ENCODE peak calls at places on chromosomes 5 and 9, in ten cellular contexts. One of them, this sample, is unnamed.

GRCh38 chr5:94360382-94360781 is 258.0 kb downstream of the KIAA0825 start:
- DNase-seq in Kasumi-1: no peak
- DNase-seq in kidney tubule cell: no peak
- DNase-seq in MCF 10A: no peak
- DNase-seq in memory B cell: no peak
- DNase-seq in stimulated activated CD8-positive, alpha-beta memory T cell treated with anti-CD3 and anti-CD28 coated beads, Interleukin-12 subunit alpha, Interleukin-12 subunit beta, amount 100 ng/mL, for 1 hour: no peak
- DNase-seq in HEK293T: no peak
- DNase-seq in stimulated activated CD4-positive, alpha-beta T cell treated with anti-CD3 and anti-CD28 coated beads, Interleukin-1b, Interleukin-23, amount 100 ng/mL, for 1 hour: no peak
- DNase-seq in hepatic stellate cell: no peak
- DNase-seq in iPS-NIHi11: no peak
- DNase-seq in this sample: no peak

GRCh38 chr9:27771803-27772545 is 198.7 kb upstream of the C9orf72 start:
- DNase-seq in Kasumi-1: no peak
- DNase-seq in kidney tubule cell: peak; percentile 62
- DNase-seq in MCF 10A: peak; percentile 63
- DNase-seq in memory B cell: no peak
- DNase-seq in stimulated activated CD8-positive, alpha-beta memory T cell treated with anti-CD3 and anti-CD28 coated beads, Interleukin-12 subunit alpha, Interleukin-12 subunit beta, amount 100 ng/mL, for 1 hour: no peak
- DNase-seq in HEK293T: no peak
- DNase-seq in stimulated activated CD4-positive, alpha-beta T cell treated with anti-CD3 and anti-CD28 coated beads, Interleukin-1b, Interleukin-23, amount 100 ng/mL, for 1 hour: no peak
- DNase-seq in hepatic stellate cell: no peak
- DNase-seq in iPS-NIHi11: peak; percentile 53
- DNase-seq in this sample: no peak

GRCh38 chr5:109983135-109983534 is 293.4 kb downstream of the MAN2A1 start:
- DNase-seq in Kasumi-1: no peak
- DNase-seq in kidney tubule cell: no peak
- DNase-seq in MCF 10A: no peak
- DNase-seq in memory B cell: no peak
- DNase-seq in stimulated activated CD8-positive, alpha-beta memory T cell treated with anti-CD3 and anti-CD28 coated beads, Interleukin-12 subunit alpha, Interleukin-12 subunit beta, amount 100 ng/mL, for 1 hour: no peak
- DNase-seq in HEK293T: no peak
- DNase-seq in stimulated activated CD4-positive, alpha-beta T cell treated with anti-CD3 and anti-CD28 coated beads, Interleukin-1b, Interleukin-23, amount 100 ng/mL, for 1 hour: no peak
- DNase-seq in hepatic stellate cell: no peak
- DNase-seq in iPS-NIHi11: no peak
- DNase-seq in this sample: no peak

GRCh38 chr5:75361310-75361709 is 24.3 kb downstream of the HMGCR start:
- DNase-seq in Kasumi-1: no peak
- DNase-seq in kidney tubule cell: no peak
- DNase-seq in MCF 10A: no peak
- DNase-seq in memory B cell: no peak
- DNase-seq in stimulated activated CD8-positive, alpha-beta memory T cell treated with anti-CD3 and anti-CD28 coated beads, Interleukin-12 subunit alpha, Interleukin-12 subunit beta, amount 100 ng/mL, for 1 hour: no peak
- DNase-seq in HEK293T: no peak
- DNase-seq in stimulated activated CD4-positive, alpha-beta T cell treated with anti-CD3 and anti-CD28 coated beads, Interleukin-1b, Interleukin-23, amount 100 ng/mL, for 1 hour: no peak
- DNase-seq in hepatic stellate cell: no peak
- DNase-seq in iPS-NIHi11: no peak
- DNase-seq in this sample: no peak

GRCh38 chr5:136269978-136270377 is 77.0 kb upstream of the SMIM32 start:
- DNase-seq in Kasumi-1: no peak
- DNase-seq in kidney tubule cell: no peak
- DNase-seq in MCF 10A: no peak
- DNase-seq in memory B cell: no peak
- DNase-seq in stimulated activated CD8-positive, alpha-beta memory T cell treated with anti-CD3 and anti-CD28 coated beads, Interleukin-12 subunit alpha, Interleukin-12 subunit beta, amount 100 ng/mL, for 1 hour: no peak
- DNase-seq in HEK293T: no peak
- DNase-seq in stimulated activated CD4-positive, alpha-beta T cell treated with anti-CD3 and anti-CD28 coated beads, Interleukin-1b, Interleukin-23, amount 100 ng/mL, for 1 hour: no peak
- DNase-seq in hepatic stellate cell: no peak
- DNase-seq in iPS-NIHi11: no peak
- DNase-seq in this sample: no peak

GRCh38 chr5:154858972-154859950 is 834 bp downstream of the CNOT8 start:
- DNase-seq in Kasumi-1: peak; percentile 77
- DNase-seq in kidney tubule cell: peak; percentile 44
- DNase-seq in MCF 10A: peak; percentile 33
- DNase-seq in memory B cell: peak; percentile 17
- DNase-seq in stimulated activated CD8-positive, alpha-beta memory T cell treated with anti-CD3 and anti-CD28 coated beads, Interleukin-12 subunit alpha, Interleukin-12 subunit beta, amount 100 ng/mL, for 1 hour: no peak
- DNase-seq in HEK293T: no peak
- DNase-seq in stimulated activated CD4-positive, alpha-beta T cell treated with anti-CD3 and anti-CD28 coated beads, Interleukin-1b, Interleukin-23, amount 100 ng/mL, for 1 hour: no peak
- DNase-seq in hepatic stellate cell: no peak
- DNase-seq in iPS-NIHi11: no peak
- DNase-seq in this sample: peak; percentile 16

GRCh38 chr9:88747768-88748167 is 212.8 kb downstream of the NXNL2 start:
- DNase-seq in Kasumi-1: peak; percentile 78
- DNase-seq in kidney tubule cell: peak; percentile 59
- DNase-seq in MCF 10A: peak; percentile 90
- DNase-seq in memory B cell: no peak
- DNase-seq in stimulated activated CD8-positive, alpha-beta memory T cell treated with anti-CD3 and anti-CD28 coated beads, Interleukin-12 subunit alpha, Interleukin-12 subunit beta, amount 100 ng/mL, for 1 hour: no peak
- DNase-seq in HEK293T: peak; percentile 33
- DNase-seq in stimulated activated CD4-positive, alpha-beta T cell treated with anti-CD3 and anti-CD28 coated beads, Interleukin-1b, Interleukin-23, amount 100 ng/mL, for 1 hour: no peak
- DNase-seq in hepatic stellate cell: peak; percentile 72
- DNase-seq in iPS-NIHi11: peak; percentile 47
- DNase-seq in this sample: no peak

GRCh38 chr9:76667521-76667957 is 96.7 kb upstream of the PCA3 start:
- DNase-seq in Kasumi-1: no peak
- DNase-seq in kidney tubule cell: peak; percentile 84
- DNase-seq in MCF 10A: no peak
- DNase-seq in memory B cell: no peak
- DNase-seq in stimulated activated CD8-positive, alpha-beta memory T cell treated with anti-CD3 and anti-CD28 coated beads, Interleukin-12 subunit alpha, Interleukin-12 subunit beta, amount 100 ng/mL, for 1 hour: no peak
- DNase-seq in HEK293T: no peak
- DNase-seq in stimulated activated CD4-positive, alpha-beta T cell treated with anti-CD3 and anti-CD28 coated beads, Interleukin-1b, Interleukin-23, amount 100 ng/mL, for 1 hour: no peak
- DNase-seq in hepatic stellate cell: peak; percentile 19
- DNase-seq in iPS-NIHi11: no peak
- DNase-seq in this sample: no peak

GRCh38 chr5:37838933-37839341 is 904 bp downstream of the GDNF start:
- DNase-seq in Kasumi-1: no peak
- DNase-seq in kidney tubule cell: no peak
- DNase-seq in MCF 10A: no peak
- DNase-seq in memory B cell: no peak
- DNase-seq in stimulated activated CD8-positive, alpha-beta memory T cell treated with anti-CD3 and anti-CD28 coated beads, Interleukin-12 subunit alpha, Interleukin-12 subunit beta, amount 100 ng/mL, for 1 hour: no peak
- DNase-seq in HEK293T: no peak
- DNase-seq in stimulated activated CD4-positive, alpha-beta T cell treated with anti-CD3 and anti-CD28 coated beads, Interleukin-1b, Interleukin-23, amount 100 ng/mL, for 1 hour: no peak
- DNase-seq in hepatic stellate cell: no peak
- DNase-seq in iPS-NIHi11: no peak
- DNase-seq in this sample: no peak

GRCh38 chr5:36482812-36483211 is 123.6 kb upstream of the SLC1A3 start:
- DNase-seq in Kasumi-1: no peak
- DNase-seq in kidney tubule cell: no peak
- DNase-seq in MCF 10A: no peak
- DNase-seq in memory B cell: no peak
- DNase-seq in stimulated activated CD8-positive, alpha-beta memory T cell treated with anti-CD3 and anti-CD28 coated beads, Interleukin-12 subunit alpha, Interleukin-12 subunit beta, amount 100 ng/mL, for 1 hour: no peak
- DNase-seq in HEK293T: no peak
- DNase-seq in stimulated activated CD4-positive, alpha-beta T cell treated with anti-CD3 and anti-CD28 coated beads, Interleukin-1b, Interleukin-23, amount 100 ng/mL, for 1 hour: no peak
- DNase-seq in hepatic stellate cell: no peak
- DNase-seq in iPS-NIHi11: no peak
- DNase-seq in this sample: no peak

GRCh38 chr9:6907772-6908381 is 150.1 kb downstream of the KDM4C start:
- DNase-seq in Kasumi-1: peak; percentile 18
- DNase-seq in kidney tubule cell: peak; percentile 50
- DNase-seq in MCF 10A: peak; percentile 52
- DNase-seq in memory B cell: no peak
- DNase-seq in stimulated activated CD8-positive, alpha-beta memory T cell treated with anti-CD3 and anti-CD28 coated beads, Interleukin-12 subunit alpha, Interleukin-12 subunit beta, amount 100 ng/mL, for 1 hour: no peak
- DNase-seq in HEK293T: no peak
- DNase-seq in stimulated activated CD4-positive, alpha-beta T cell treated with anti-CD3 and anti-CD28 coated beads, Interleukin-1b, Interleukin-23, amount 100 ng/mL, for 1 hour: no peak
- DNase-seq in hepatic stellate cell: no peak
- DNase-seq in iPS-NIHi11: no peak
- DNase-seq in this sample: peak; percentile 66

GRCh38 chr9:89792189-89793123 is 187.6 kb downstream of the GADD45G start:
- DNase-seq in Kasumi-1: no peak
- DNase-seq in kidney tubule cell: no peak
- DNase-seq in MCF 10A: no peak
- DNase-seq in memory B cell: no peak
- DNase-seq in stimulated activated CD8-positive, alpha-beta memory T cell treated with anti-CD3 and anti-CD28 coated beads, Interleukin-12 subunit alpha, Interleukin-12 subunit beta, amount 100 ng/mL, for 1 hour: no peak
- DNase-seq in HEK293T: no peak
- DNase-seq in stimulated activated CD4-positive, alpha-beta T cell treated with anti-CD3 and anti-CD28 coated beads, Interleukin-1b, Interleukin-23, amount 100 ng/mL, for 1 hour: no peak
- DNase-seq in hepatic stellate cell: no peak
- DNase-seq in iPS-NIHi11: no peak
- DNase-seq in this sample: no peak

GRCh38 chr5:65029178-65029577 is 260.4 kb downstream of the CWC27 start:
- DNase-seq in Kasumi-1: no peak
- DNase-seq in kidney tubule cell: no peak
- DNase-seq in MCF 10A: no peak
- DNase-seq in memory B cell: no peak
- DNase-seq in stimulated activated CD8-positive, alpha-beta memory T cell treated with anti-CD3 and anti-CD28 coated beads, Interleukin-12 subunit alpha, Interleukin-12 subunit beta, amount 100 ng/mL, for 1 hour: no peak
- DNase-seq in HEK293T: no peak
- DNase-seq in stimulated activated CD4-positive, alpha-beta T cell treated with anti-CD3 and anti-CD28 coated beads, Interleukin-1b, Interleukin-23, amount 100 ng/mL, for 1 hour: no peak
- DNase-seq in hepatic stellate cell: no peak
- DNase-seq in iPS-NIHi11: no peak
- DNase-seq in this sample: no peak

GRCh38 chr5:133366438-133366837 is 245.9 kb downstream of the FSTL4 start:
- DNase-seq in Kasumi-1: no peak
- DNase-seq in kidney tubule cell: peak; percentile 28
- DNase-seq in MCF 10A: peak; percentile 14
- DNase-seq in memory B cell: no peak
- DNase-seq in stimulated activated CD8-positive, alpha-beta memory T cell treated with anti-CD3 and anti-CD28 coated beads, Interleukin-12 subunit alpha, Interleukin-12 subunit beta, amount 100 ng/mL, for 1 hour: no peak
- DNase-seq in HEK293T: no peak
- DNase-seq in stimulated activated CD4-positive, alpha-beta T cell treated with anti-CD3 and anti-CD28 coated beads, Interleukin-1b, Interleukin-23, amount 100 ng/mL, for 1 hour: no peak
- DNase-seq in hepatic stellate cell: no peak
- DNase-seq in iPS-NIHi11: no peak
- DNase-seq in this sample: no peak

GRCh38 chr9:26129216-26129615 is 451.0 kb upstream of the TUSC1 start:
- DNase-seq in Kasumi-1: no peak
- DNase-seq in kidney tubule cell: no peak
- DNase-seq in MCF 10A: no peak
- DNase-seq in memory B cell: no peak
- DNase-seq in stimulated activated CD8-positive, alpha-beta memory T cell treated with anti-CD3 and anti-CD28 coated beads, Interleukin-12 subunit alpha, Interleukin-12 subunit beta, amount 100 ng/mL, for 1 hour: no peak
- DNase-seq in HEK293T: no peak
- DNase-seq in stimulated activated CD4-positive, alpha-beta T cell treated with anti-CD3 and anti-CD28 coated beads, Interleukin-1b, Interleukin-23, amount 100 ng/mL, for 1 hour: no peak
- DNase-seq in hepatic stellate cell: no peak
- DNase-seq in iPS-NIHi11: no peak
- DNase-seq in this sample: no peak

GRCh38 chr5:61974680-61975079 is 331.3 kb upstream of the KIF2A start:
- DNase-seq in Kasumi-1: no peak
- DNase-seq in kidney tubule cell: peak; percentile 17
- DNase-seq in MCF 10A: no peak
- DNase-seq in memory B cell: no peak
- DNase-seq in stimulated activated CD8-positive, alpha-beta memory T cell treated with anti-CD3 and anti-CD28 coated beads, Interleukin-12 subunit alpha, Interleukin-12 subunit beta, amount 100 ng/mL, for 1 hour: no peak
- DNase-seq in HEK293T: no peak
- DNase-seq in stimulated activated CD4-positive, alpha-beta T cell treated with anti-CD3 and anti-CD28 coated beads, Interleukin-1b, Interleukin-23, amount 100 ng/mL, for 1 hour: no peak
- DNase-seq in hepatic stellate cell: no peak
- DNase-seq in iPS-NIHi11: no peak
- DNase-seq in this sample: no peak

GRCh38 chr9:133761641-133762248 is 23.6 kb upstream of the SARDH start:
- DNase-seq in Kasumi-1: no peak
- DNase-seq in kidney tubule cell: no peak
- DNase-seq in MCF 10A: no peak
- DNase-seq in memory B cell: no peak
- DNase-seq in stimulated activated CD8-positive, alpha-beta memory T cell treated with anti-CD3 and anti-CD28 coated beads, Interleukin-12 subunit alpha, Interleukin-12 subunit beta, amount 100 ng/mL, for 1 hour: no peak
- DNase-seq in HEK293T: no peak
- DNase-seq in stimulated activated CD4-positive, alpha-beta T cell treated with anti-CD3 and anti-CD28 coated beads, Interleukin-1b, Interleukin-23, amount 100 ng/mL, for 1 hour: no peak
- DNase-seq in hepatic stellate cell: no peak
- DNase-seq in iPS-NIHi11: no peak
- DNase-seq in this sample: peak; percentile 2

GRCh38 chr5:74288448-74289109 is 351.9 kb downstream of the ENC1 start:
- DNase-seq in Kasumi-1: no peak
- DNase-seq in kidney tubule cell: no peak
- DNase-seq in MCF 10A: no peak
- DNase-seq in memory B cell: no peak
- DNase-seq in stimulated activated CD8-positive, alpha-beta memory T cell treated with anti-CD3 and anti-CD28 coated beads, Interleukin-12 subunit alpha, Interleukin-12 subunit beta, amount 100 ng/mL, for 1 hour: no peak
- DNase-seq in HEK293T: no peak
- DNase-seq in stimulated activated CD4-positive, alpha-beta T cell treated with anti-CD3 and anti-CD28 coated beads, Interleukin-1b, Interleukin-23, amount 100 ng/mL, for 1 hour: no peak
- DNase-seq in hepatic stellate cell: no peak
- DNase-seq in iPS-NIHi11: no peak
- DNase-seq in this sample: no peak

GRCh38 chr5:124276166-124276565 is 470.3 kb downstream of the ZNF608 start:
- DNase-seq in Kasumi-1: no peak
- DNase-seq in kidney tubule cell: no peak
- DNase-seq in MCF 10A: no peak
- DNase-seq in memory B cell: no peak
- DNase-seq in stimulated activated CD8-positive, alpha-beta memory T cell treated with anti-CD3 and anti-CD28 coated beads, Interleukin-12 subunit alpha, Interleukin-12 subunit beta, amount 100 ng/mL, for 1 hour: no peak
- DNase-seq in HEK293T: no peak
- DNase-seq in stimulated activated CD4-positive, alpha-beta T cell treated with anti-CD3 and anti-CD28 coated beads, Interleukin-1b, Interleukin-23, amount 100 ng/mL, for 1 hour: no peak
- DNase-seq in hepatic stellate cell: no peak
- DNase-seq in iPS-NIHi11: no peak
- DNase-seq in this sample: no peak

GRCh38 chr9:127923771-127924170 is 6.8 kb downstream of the PIP5KL1 start:
- DNase-seq in Kasumi-1: no peak
- DNase-seq in kidney tubule cell: peak; percentile 90
- DNase-seq in MCF 10A: peak; percentile 86
- DNase-seq in memory B cell: no peak
- DNase-seq in stimulated activated CD8-positive, alpha-beta memory T cell treated with anti-CD3 and anti-CD28 coated beads, Interleukin-12 subunit alpha, Interleukin-12 subunit beta, amount 100 ng/mL, for 1 hour: no peak
- DNase-seq in HEK293T: no peak
- DNase-seq in stimulated activated CD4-positive, alpha-beta T cell treated with anti-CD3 and anti-CD28 coated beads, Interleukin-1b, Interleukin-23, amount 100 ng/mL, for 1 hour: no peak
- DNase-seq in hepatic stellate cell: peak; percentile 96
- DNase-seq in iPS-NIHi11: no peak
- DNase-seq in this sample: no peak

GRCh38 chr5:178291969-178292825 is 59.6 kb upstream of the PHYKPL start:
- DNase-seq in Kasumi-1: no peak
- DNase-seq in kidney tubule cell: no peak
- DNase-seq in MCF 10A: no peak
- DNase-seq in memory B cell: no peak
- DNase-seq in stimulated activated CD8-positive, alpha-beta memory T cell treated with anti-CD3 and anti-CD28 coated beads, Interleukin-12 subunit alpha, Interleukin-12 subunit beta, amount 100 ng/mL, for 1 hour: no peak
- DNase-seq in HEK293T: no peak
- DNase-seq in stimulated activated CD4-positive, alpha-beta T cell treated with anti-CD3 and anti-CD28 coated beads, Interleukin-1b, Interleukin-23, amount 100 ng/mL, for 1 hour: no peak
- DNase-seq in hepatic stellate cell: no peak
- DNase-seq in iPS-NIHi11: no peak
- DNase-seq in this sample: no peak

GRCh38 chr9:5843450-5844249 is 10.7 kb upstream of the ERMP1 start:
- DNase-seq in Kasumi-1: no peak
- DNase-seq in kidney tubule cell: peak; percentile 64
- DNase-seq in MCF 10A: peak; percentile 36
- DNase-seq in memory B cell: no peak
- DNase-seq in stimulated activated CD8-positive, alpha-beta memory T cell treated with anti-CD3 and anti-CD28 coated beads, Interleukin-12 subunit alpha, Interleukin-12 subunit beta, amount 100 ng/mL, for 1 hour: no peak
- DNase-seq in HEK293T: peak; percentile 28
- DNase-seq in stimulated activated CD4-positive, alpha-beta T cell treated with anti-CD3 and anti-CD28 coated beads, Interleukin-1b, Interleukin-23, amount 100 ng/mL, for 1 hour: no peak
- DNase-seq in hepatic stellate cell: peak; percentile 14
- DNase-seq in iPS-NIHi11: no peak
- DNase-seq in this sample: no peak

GRCh38 chr5:61332369-61332745 is 299 bp downstream of the ZSWIM6 start:
- DNase-seq in Kasumi-1: no peak
- DNase-seq in kidney tubule cell: no peak
- DNase-seq in MCF 10A: peak; percentile 26
- DNase-seq in memory B cell: no peak
- DNase-seq in stimulated activated CD8-positive, alpha-beta memory T cell treated with anti-CD3 and anti-CD28 coated beads, Interleukin-12 subunit alpha, Interleukin-12 subunit beta, amount 100 ng/mL, for 1 hour: no peak
- DNase-seq in HEK293T: no peak
- DNase-seq in stimulated activated CD4-positive, alpha-beta T cell treated with anti-CD3 and anti-CD28 coated beads, Interleukin-1b, Interleukin-23, amount 100 ng/mL, for 1 hour: peak; percentile 9
- DNase-seq in hepatic stellate cell: peak; percentile 20
- DNase-seq in iPS-NIHi11: peak; percentile 35
- DNase-seq in this sample: peak; percentile 55

GRCh38 chr9:105063665-105064247 is 135.8 kb upstream of the ABCA1 start:
- DNase-seq in Kasumi-1: no peak
- DNase-seq in kidney tubule cell: peak; percentile 96
- DNase-seq in MCF 10A: peak; percentile 65
- DNase-seq in memory B cell: no peak
- DNase-seq in stimulated activated CD8-positive, alpha-beta memory T cell treated with anti-CD3 and anti-CD28 coated beads, Interleukin-12 subunit alpha, Interleukin-12 subunit beta, amount 100 ng/mL, for 1 hour: no peak
- DNase-seq in HEK293T: no peak
- DNase-seq in stimulated activated CD4-positive, alpha-beta T cell treated with anti-CD3 and anti-CD28 coated beads, Interleukin-1b, Interleukin-23, amount 100 ng/mL, for 1 hour: no peak
- DNase-seq in hepatic stellate cell: peak; percentile 50
- DNase-seq in iPS-NIHi11: no peak
- DNase-seq in this sample: no peak

GRCh38 chr5:69364414-69364813 is 4.9 kb downstream of the AK6 start:
- DNase-seq in Kasumi-1: peak; percentile 73
- DNase-seq in kidney tubule cell: no peak
- DNase-seq in MCF 10A: no peak
- DNase-seq in memory B cell: no peak
- DNase-seq in stimulated activated CD8-positive, alpha-beta memory T cell treated with anti-CD3 and anti-CD28 coated beads, Interleukin-12 subunit alpha, Interleukin-12 subunit beta, amount 100 ng/mL, for 1 hour: no peak
- DNase-seq in HEK293T: peak; percentile 28
- DNase-seq in stimulated activated CD4-positive, alpha-beta T cell treated with anti-CD3 and anti-CD28 coated beads, Interleukin-1b, Interleukin-23, amount 100 ng/mL, for 1 hour: no peak
- DNase-seq in hepatic stellate cell: peak; percentile 24
- DNase-seq in iPS-NIHi11: peak; percentile 12
- DNase-seq in this sample: no peak

GRCh38 chr9:38061326-38061947 is 7.6 kb downstream of the SHB start:
- DNase-seq in Kasumi-1: no peak
- DNase-seq in kidney tubule cell: no peak
- DNase-seq in MCF 10A: no peak
- DNase-seq in memory B cell: no peak
- DNase-seq in stimulated activated CD8-positive, alpha-beta memory T cell treated with anti-CD3 and anti-CD28 coated beads, Interleukin-12 subunit alpha, Interleukin-12 subunit beta, amount 100 ng/mL, for 1 hour: no peak
- DNase-seq in HEK293T: no peak
- DNase-seq in stimulated activated CD4-positive, alpha-beta T cell treated with anti-CD3 and anti-CD28 coated beads, Interleukin-1b, Interleukin-23, amount 100 ng/mL, for 1 hour: no peak
- DNase-seq in hepatic stellate cell: no peak
- DNase-seq in iPS-NIHi11: no peak
- DNase-seq in this sample: no peak

GRCh38 chr9:133510926-133511505 is 13.7 kb downstream of the MYMK start:
- DNase-seq in Kasumi-1: no peak
- DNase-seq in kidney tubule cell: no peak
- DNase-seq in MCF 10A: no peak
- DNase-seq in memory B cell: no peak
- DNase-seq in stimulated activated CD8-positive, alpha-beta memory T cell treated with anti-CD3 and anti-CD28 coated beads, Interleukin-12 subunit alpha, Interleukin-12 subunit beta, amount 100 ng/mL, for 1 hour: no peak
- DNase-seq in HEK293T: no peak
- DNase-seq in stimulated activated CD4-positive, alpha-beta T cell treated with anti-CD3 and anti-CD28 coated beads, Interleukin-1b, Interleukin-23, amount 100 ng/mL, for 1 hour: no peak
- DNase-seq in hepatic stellate cell: no peak
- DNase-seq in iPS-NIHi11: no peak
- DNase-seq in this sample: no peak

GRCh38 chr9:83166369-83166768 is 103.4 kb upstream of the RASEF start:
- DNase-seq in Kasumi-1: no peak
- DNase-seq in kidney tubule cell: peak; percentile 39
- DNase-seq in MCF 10A: peak; percentile 73
- DNase-seq in memory B cell: no peak
- DNase-seq in stimulated activated CD8-positive, alpha-beta memory T cell treated with anti-CD3 and anti-CD28 coated beads, Interleukin-12 subunit alpha, Interleukin-12 subunit beta, amount 100 ng/mL, for 1 hour: no peak
- DNase-seq in HEK293T: peak; percentile 7
- DNase-seq in stimulated activated CD4-positive, alpha-beta T cell treated with anti-CD3 and anti-CD28 coated beads, Interleukin-1b, Interleukin-23, amount 100 ng/mL, for 1 hour: no peak
- DNase-seq in hepatic stellate cell: no peak
- DNase-seq in iPS-NIHi11: peak; percentile 32
- DNase-seq in this sample: no peak